ENCODE peak calls at places on chromosomes 5 and 9, in seven cellular contexts. D is neuronal stem cell, M is endothelial cell of umbilical vein, I is SK-N-SH, N is mammary epithelial cell, G is PC-3, H is K562. B is an unnamed sample.
A peak's percentile ranks its signal among the peaks of the same experiment; 100 is the strongest.

GRCh38 chr9:26264709-26265601 is 586.7 kb upstream of the TUSC1 start:
- DNase-seq in I (no peak), M (peak; percentile 51), N (peak; percentile 77), G (peak; percentile 93), H (no peak), D (no peak), B (no peak)

GRCh38 chr9:107557236-107557990 is 67.8 kb upstream of the KLF4 start:
- DNase-seq in N (peak; percentile 82), I (no peak), M (peak; percentile 17), G (peak; percentile 88), H (no peak), D (no peak), B (no peak)

GRCh38 chr5:54390015-54390414 is 65.5 kb upstream of the HSPB3 start:
- DNase-seq in D (no peak), H (peak; percentile 75), I (no peak), N (peak; percentile 95), M (peak; percentile 15), G (peak; percentile 80), B (no peak)

GRCh38 chr5:60010328-60010727 is 116.8 kb upstream of the PDE4D start:
- DNase-seq in N (no peak), H (peak; percentile 14), I (no peak), G (no peak), M (no peak), D (no peak), B (no peak)

GRCh38 chr5:133824661-133825254 is 143.7 kb downstream of the C5orf15 start:
- DNase-seq in D (no peak), H (no peak), I (no peak), N (peak; percentile 13), G (no peak), M (no peak), B (no peak)

GRCh38 chr5:78291687-78292086 is 2.8 kb downstream of the AP3B1 start:
- DNase-seq in M (no peak), I (no peak), H (no peak), D (no peak), N (no peak), G (no peak), B (no peak)

GRCh38 chr9:89256690-89257089 is 54.3 kb upstream of the CKS2 start:
- DNase-seq in G (no peak), M (no peak), D (no peak), H (no peak), I (no peak), N (no peak), B (no peak)

GRCh38 chr5:53481887-53482716 is 1.7 kb downstream of the FST start:
- DNase-seq in M (peak; percentile 62), N (peak; percentile 78), G (no peak), D (peak; percentile 26), I (peak; percentile 65), H (peak; percentile 28), B (no peak)

GRCh38 chr9:2414465-2414864 is 207.1 kb upstream of the VLDLR start:
- DNase-seq in I (no peak), H (no peak), M (no peak), D (no peak), N (no peak), G (peak; percentile 35), B (no peak)

GRCh38 chr5:166505546-166505945 is 1785.9 kb upstream of the WWC1 start:
- DNase-seq in I (no peak), G (no peak), M (no peak), D (peak; percentile 27), H (no peak), N (no peak), B (no peak)

GRCh38 chr5:139910901-139911300 is 115.3 kb downstream of the PSD2 start:
- DNase-seq in M (no peak), G (no peak), D (no peak), H (no peak), I (no peak), N (no peak), B (no peak)

GRCh38 chr5:130541617-130542221 is 623.3 kb downstream of the HINT1 start:
- DNase-seq in M (no peak), N (peak; percentile 84), G (peak; percentile 86), I (no peak), D (no peak), H (no peak), B (no peak)

GRCh38 chr9:534886-535285 is 306.6 kb upstream of the DMRT1 start:
- DNase-seq in N (peak; percentile 69), G (peak; percentile 60), M (no peak), H (no peak), D (no peak), I (no peak), B (no peak)

GRCh38 chr5:61051267-61051666 is 106.3 kb downstream of the NDUFAF2 start:
- DNase-seq in N (peak; percentile 43), I (no peak), G (peak; percentile 70), M (peak; percentile 83), H (no peak), D (no peak), B (no peak)

GRCh38 chr5:65620021-65620420 is 4.1 kb downstream of the TRIM23 start:
- DNase-seq in I (no peak), M (no peak), G (no peak), D (no peak), H (no peak), N (no peak), B (no peak)

GRCh38 chr9:108377382-108377781 is 478.4 kb downstream of the ACTL7B start:
- DNase-seq in D (no peak), G (peak; percentile 13), M (no peak), N (no peak), H (no peak), I (no peak), B (no peak)

GRCh38 chr5:77545285-77545684 is 53.2 kb upstream of the WDR41 start:
- DNase-seq in D (no peak), N (no peak), G (no peak), H (no peak), M (no peak), I (no peak), B (no peak)

GRCh38 chr5:79588645-79589044 is 23.6 kb upstream of the TENT2 start:
- DNase-seq in G (no peak), D (no peak), M (no peak), N (no peak), H (peak; percentile 27), I (no peak), B (no peak)

GRCh38 chr5:163244451-163244987 is 192.9 kb upstream of the CCNG1 start:
- DNase-seq in N (no peak), D (no peak), I (no peak), G (no peak), M (no peak), H (no peak), B (no peak)

GRCh38 chr9:131310833-131311554 is 21.5 kb downstream of the PLPP7 start:
- DNase-seq in D (no peak), N (no peak), G (peak; percentile 1), H (no peak), I (no peak), M (no peak), B (peak; percentile 78)

DNA sequence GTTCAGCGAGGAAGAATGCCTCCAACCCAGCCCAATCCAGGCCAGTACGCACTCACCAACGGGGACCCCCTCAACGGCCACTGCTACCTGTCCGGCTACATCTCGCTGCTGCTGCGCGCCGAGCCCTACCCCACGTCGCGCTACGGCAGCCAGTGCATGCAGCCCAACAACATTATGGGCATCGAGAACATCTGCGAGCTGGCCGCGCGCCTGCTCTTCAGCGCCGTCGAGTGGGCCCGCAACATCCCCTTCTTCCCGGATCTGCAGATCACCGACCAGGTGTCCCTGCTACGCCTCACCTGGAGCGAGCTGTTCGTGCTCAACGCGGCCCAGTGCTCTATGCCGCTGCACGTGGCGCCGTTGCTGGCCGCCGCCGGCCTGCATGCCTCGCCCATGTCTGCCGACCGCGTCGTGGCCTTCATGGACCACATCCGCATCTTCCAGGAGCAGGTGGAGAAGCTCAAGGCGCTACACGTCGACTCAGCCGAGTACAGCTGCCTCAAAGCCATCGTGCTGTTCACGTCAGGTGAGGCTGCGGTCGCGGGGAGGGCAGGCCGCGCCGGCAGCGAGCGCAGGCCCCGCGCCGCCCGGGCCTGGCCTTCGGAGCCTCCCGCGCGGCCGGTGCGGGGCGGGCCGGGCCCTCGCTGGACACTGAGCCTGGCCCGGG is 5.0 kb downstream of the NR2F1 start:
- DNase-seq in H (no peak), M (no peak), G (no peak), D (no peak), N (no peak), I (peak; percentile 27), B (no peak)
- H3K4me2 ChIP-seq in H (no peak overlapping the region), M (no peak overlapping the region), G (peak overlapping the region; percentile 84), D (peak overlapping the region; percentile 79), N (peak overlapping the region; percentile 28), I (peak overlapping the region; percentile 95), B (no peak overlapping the region)

DNA sequence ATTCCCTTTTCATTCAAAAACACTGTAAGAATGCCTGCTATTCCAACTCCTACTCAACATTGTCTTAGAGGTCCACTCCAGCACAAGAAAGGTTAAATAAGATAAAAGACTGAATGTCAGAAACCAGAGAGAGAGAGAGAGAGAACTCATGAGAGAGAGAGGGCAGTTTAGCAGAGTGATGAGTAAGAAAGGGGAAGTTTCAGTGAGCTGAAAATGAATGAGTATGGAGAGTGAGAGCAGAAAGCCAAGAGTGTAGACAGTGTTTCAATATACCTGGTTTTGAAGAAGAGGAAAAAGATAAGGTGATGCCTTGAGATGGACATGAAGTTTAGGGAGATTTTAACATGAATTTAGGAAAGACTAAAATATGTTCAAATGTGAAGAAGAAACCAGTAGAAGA is 528.0 kb upstream of the SEMA6A start:
- DNase-seq in H (no peak), D (no peak), M (no peak), N (no peak), G (no peak), I (no peak), B (no peak)
- H3K4me2 ChIP-seq in H (no peak overlapping the region), D (no peak overlapping the region), M (no peak overlapping the region), N (no peak overlapping the region), G (no peak overlapping the region), I (no peak overlapping the region), B (no peak overlapping the region)

GRCh38 chr9:114178756-114179450 is 23.6 kb downstream of the COL27A1 start:
- DNase-seq in G (no peak), I (peak; percentile 61), M (no peak), H (no peak), N (no peak), D (no peak), B (no peak)
- H3K4me2 ChIP-seq in G (no peak overlapping the region), I (peak overlapping the region; percentile 56), M (no peak overlapping the region), H (no peak overlapping the region), N (no peak overlapping the region), D (no peak overlapping the region), B (no peak overlapping the region)

GRCh38 chr5:119631660-119632059 is 2.3 kb downstream of the FAM170A start:
- DNase-seq in I (no peak), M (no peak), D (no peak), N (no peak), H (no peak), G (no peak), B (no peak)

GRCh38 chr5:119629339-119629738 is at the start of gene FAM170A:
- DNase-seq in N (no peak), I (no peak), D (no peak), H (no peak), M (no peak), G (no peak), B (no peak)

DNA sequence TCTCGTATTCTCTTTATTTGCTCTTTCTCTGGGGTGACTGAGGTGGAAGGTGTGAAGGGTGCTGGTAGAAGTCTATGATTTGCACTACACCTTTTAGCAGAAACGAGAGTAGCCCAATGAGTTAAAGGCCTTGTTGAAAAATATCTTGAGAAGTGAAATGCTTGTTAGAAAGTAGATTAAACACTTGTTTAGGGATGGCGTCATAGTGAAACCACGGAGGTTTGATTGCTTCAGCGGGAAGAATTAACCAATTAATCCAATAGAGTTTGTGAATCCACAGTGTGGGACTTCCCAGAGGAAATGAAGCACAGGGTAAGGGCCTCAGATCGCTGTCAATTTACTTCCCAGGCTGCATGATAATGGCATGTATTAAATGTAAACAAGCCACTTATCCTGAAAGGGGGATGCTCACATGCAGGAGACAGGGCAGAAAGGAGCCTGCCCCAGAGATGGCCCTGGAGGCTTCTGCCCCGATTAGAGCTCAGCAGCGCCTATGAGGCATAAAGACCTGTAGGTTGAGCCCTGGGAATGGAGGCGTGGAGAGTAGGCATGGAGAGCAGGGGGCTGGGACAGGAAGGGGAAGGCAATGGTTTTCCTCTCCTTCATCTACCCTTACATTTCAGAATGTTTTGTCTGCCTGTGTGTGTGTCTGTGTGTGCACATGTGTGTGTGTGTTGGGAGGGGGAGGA is 1.5 kb downstream of the FAM170A start:
- DNase-seq in H (no peak), D (no peak), G (no peak), N (no peak), I (no peak), M (no peak), B (no peak)
- H3K4me2 ChIP-seq in H (no peak overlapping the region), D (no peak overlapping the region), G (no peak overlapping the region), N (no peak overlapping the region), I (no peak overlapping the region), M (no peak overlapping the region), B (no peak overlapping the region)